ENCODE peak calls at places on chromosomes 11 and 22, in eight cellular contexts. E is AG04450; S is stimulated activated CD4-positive, alpha-beta T cell treated with anti-CD3 and anti-CD28 coated beads, Interleukin-4, amount 100 ng/mL, for 48 hours; K is stimulated activated effector memory CD8-positive, alpha-beta T cell treated with anti-CD3 and anti-CD28 coated beads, Interleukin-12 subunit alpha, Interleukin-12 subunit beta, amount 100 ng/mL, for 72 hours; T is HEK293T; I is endothelial cell; J is A172; G is NCI-H69. N is an unnamed sample.

GRCh38 chr11:59283825-59284772 is 71.4 kb upstream of the MPEG1 start:
- DNase-seq in E (peak; percentile 34), S (peak; percentile 21), K (peak; percentile 63), T (peak; percentile 45), I (peak; percentile 30), J (peak; percentile 27), G (peak; percentile 56), N (no peak)

GRCh38 chr22:22171357-22172218 is 73.0 kb upstream of the VPREB1 start:
- DNase-seq in E (no peak), S (no peak), K (no peak), T (peak; percentile 64), I (peak; percentile 55), J (no peak), G (no peak), N (no peak)

GRCh38 chr11:77966338-77966737 is 28.1 kb downstream of the INTS4 start:
- DNase-seq in E (no peak), S (no peak), K (no peak), T (no peak), I (no peak), J (no peak), G (no peak), N (no peak)

GRCh38 chr11:102647430-102647829 is 22.3 kb upstream of the MMP20 start:
- DNase-seq in E (no peak), S (no peak), K (no peak), T (no peak), I (no peak), J (no peak), G (no peak), N (no peak)

GRCh38 chr11:3939651-3940190 is 84.3 kb downstream of the STIM1 start:
- DNase-seq in E (no peak), S (no peak), K (no peak), T (no peak), I (no peak), J (peak; percentile 31), G (no peak), N (no peak)

GRCh38 chr11:69971741-69972140 is 106.4 kb upstream of the ANO1 start:
- DNase-seq in E (no peak), S (no peak), K (no peak), T (no peak), I (no peak), J (no peak), G (no peak), N (no peak)

GRCh38 chr11:59253001-59253400 is 40.3 kb upstream of the MPEG1 start:
- DNase-seq in E (no peak), S (no peak), K (no peak), T (no peak), I (no peak), J (no peak), G (no peak), N (no peak)

GRCh38 chr11:41047229-41047628 is 412.2 kb downstream of the LRRC4C start:
- DNase-seq in E (no peak), S (no peak), K (no peak), T (no peak), I (no peak), J (no peak), G (no peak), N (no peak)

GRCh38 chr11:32991898-32992297 is 23.8 kb upstream of the DEPDC7 start:
- DNase-seq in E (no peak), S (no peak), K (no peak), T (no peak), I (no peak), J (no peak), G (no peak), N (no peak)

GRCh38 chr11:35954205-35954604 is 10.3 kb downstream of the LDLRAD3 start:
- DNase-seq in E (no peak), S (no peak), K (no peak), T (no peak), I (no peak), J (no peak), G (no peak), N (no peak)

GRCh38 chr11:16989554-16989953 is 24.7 kb downstream of the PLEKHA7 start:
- DNase-seq in E (no peak), S (no peak), K (no peak), T (no peak), I (no peak), J (no peak), G (peak; percentile 70), N (no peak)

GRCh38 chr11:65435330-65435931 is 12.8 kb downstream of the NEAT1 start:
- DNase-seq in E (no peak), S (no peak), K (no peak), T (no peak), I (no peak), J (peak; percentile 21), G (peak; percentile 71), N (no peak)

GRCh38 chr22:38866399-38867123 is 5.5 kb downstream of the CBX6 start:
- DNase-seq in E (no peak), S (no peak), K (no peak), T (no peak), I (peak; percentile 52), J (no peak), G (peak; percentile 16), N (no peak)

GRCh38 chr11:112523477-112523876 is 262.8 kb upstream of the PLET1 start:
- DNase-seq in E (no peak), S (no peak), K (no peak), T (peak; percentile 54), I (no peak), J (peak; percentile 61), G (peak; percentile 99), N (no peak)

GRCh38 chr22:23281406-23282088 is 101.2 kb downstream of the BCR start:
- DNase-seq in E (peak; percentile 50), S (peak; percentile 74), K (peak; percentile 92), T (peak; percentile 92), I (peak; percentile 90), J (peak; percentile 73), G (peak; percentile 81), N (peak; percentile 62)

GRCh38 chr11:64146036-64146943 is 19.6 kb downstream of the MACROD1 start:
- DNase-seq in E (no peak), S (peak; percentile 51), K (peak; percentile 79), T (peak; percentile 77), I (peak; percentile 70), J (peak; percentile 42), G (peak; percentile 72), N (peak; percentile 33)

GRCh38 chr11:47917643-47918369 is 62.6 kb upstream of the PTPRJ start:
- DNase-seq in E (peak; percentile 98), S (no peak), K (no peak), T (no peak), I (no peak), J (peak; percentile 97), G (peak; percentile 88), N (no peak)